ENCODE peak calls at places on chromosomes 11 and 22, in nine cellular contexts. R, B, O, V, Z, X, L, A and P are unnamed samples.

GRCh38 chr11:15886866-15887265 is 469.5 kb downstream of the SOX6 start:
- DNase-seq in R (no peak), B (no peak), O (no peak), V (no peak), Z (no peak), X (no peak), L (no peak), A (no peak), P (no peak)

GRCh38 chr11:86119062-86119461 is 50.2 kb upstream of the PICALM start:
- DNase-seq in R (no peak), B (no peak), O (no peak), V (no peak), Z (no peak), X (no peak), L (no peak), A (no peak), P (no peak)

GRCh38 chr11:8387141-8387540 is 123.5 kb upstream of the LMO1 start:
- DNase-seq in R (no peak), B (no peak), O (no peak), V (no peak), Z (no peak), X (no peak), L (no peak), A (no peak), P (no peak)

GRCh38 chr11:35272391-35272821 is 133.4 kb downstream of the CD44 start:
- DNase-seq in R (no peak), B (no peak), O (no peak), V (no peak), Z (no peak), X (no peak), L (no peak), A (no peak), P (no peak)

GRCh38 chr11:131684111-131685060 is 314.0 kb downstream of the NTM start:
- DNase-seq in R (peak; percentile 47), B (no peak), O (no peak), V (no peak), Z (no peak), X (no peak), L (no peak), A (peak; percentile 32), P (no peak)

GRCh38 chr11:83521647-83522596 is 235.8 kb upstream of the CCDC90B start:
- DNase-seq in R (no peak), B (no peak), O (peak; percentile 46), V (no peak), Z (no peak), X (no peak), L (peak; percentile 65), A (peak; percentile 22), P (peak; percentile 34)

GRCh38 chr11:120392791-120393190 is 56.6 kb downstream of the ARHGEF12 start:
- DNase-seq in R (no peak), B (no peak), O (peak; percentile 24), V (no peak), Z (no peak), X (no peak), L (no peak), A (no peak), P (no peak)

GRCh38 chr11:84865257-84865656 is 761.9 kb downstream of the DLG2 start:
- DNase-seq in R (no peak), B (no peak), O (peak; percentile 31), V (no peak), Z (no peak), X (no peak), L (no peak), A (no peak), P (no peak)

GRCh38 chr11:102924851-102925380 is 30.6 kb downstream of the MMP13 start:
- DNase-seq in R (no peak), B (no peak), O (no peak), V (no peak), Z (no peak), X (no peak), L (no peak), A (no peak), P (no peak)

GRCh38 chr11:125020342-125020741 is 42.8 kb upstream of the SLC37A2 start:
- DNase-seq in R (no peak), B (no peak), O (no peak), V (no peak), Z (no peak), X (no peak), L (no peak), A (no peak), P (no peak)

GRCh38 chr11:24963879-24964278 is 467.0 kb downstream of the LUZP2 start:
- DNase-seq in R (no peak), B (no peak), O (no peak), V (no peak), Z (no peak), X (no peak), L (peak; percentile 19), A (no peak), P (peak; percentile 9)

GRCh38 chr11:36362902-36363301 is 66.8 kb downstream of the PRR5L start:
- DNase-seq in R (no peak), B (no peak), O (peak; percentile 61), V (no peak), Z (no peak), X (no peak), L (no peak), A (no peak), P (peak; percentile 35)
- H3K27ac ChIP-seq in R (no peak overlapping the region), B (no peak overlapping the region), O (peak overlapping the region; percentile 75), V (no peak overlapping the region), Z (no peak overlapping the region), X (no peak overlapping the region), L (no peak overlapping the region), A (no peak overlapping the region), P (peak overlapping the region; percentile 13)

DNA sequence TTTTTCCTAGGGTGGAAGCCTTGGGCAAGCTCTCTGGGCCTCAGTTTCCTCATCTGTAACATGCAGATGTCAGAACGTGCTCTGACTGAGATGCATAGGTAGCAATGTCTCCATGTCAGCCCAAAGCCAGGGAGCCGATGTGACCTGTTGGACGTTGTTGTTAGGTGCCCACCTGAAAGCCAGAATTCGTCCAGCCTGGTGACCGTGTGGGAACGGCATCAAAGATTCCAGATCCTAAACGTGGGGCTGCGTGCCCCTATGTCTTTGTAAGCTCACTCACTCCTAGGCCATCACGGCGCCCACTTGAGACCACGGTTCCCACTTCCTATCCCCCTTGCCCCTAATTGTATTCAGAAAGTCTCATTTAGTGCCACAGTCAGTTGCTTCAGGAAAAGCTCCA is 48.2 kb downstream of the FBLN1 start:
- DNase-seq in R (no peak), B (no peak), O (no peak), V (no peak), Z (no peak), X (no peak), L (no peak), A (no peak), P (no peak)
- H3K4me1 ChIP-seq in R (peaks cover 65% of the 10 kb centered on the region), B (no peaks in the 10 kb centered on the region), O (peaks cover 45% of the 10 kb centered on the region), V (peaks cover 16% of the 10 kb centered on the region), Z (no peaks in the 10 kb centered on the region), X (peaks cover 28% of the 10 kb centered on the region), L (no peaks in the 10 kb centered on the region), A (peaks cover 8% of the 10 kb centered on the region), P (peaks cover 17% of the 10 kb centered on the region)

DNA sequence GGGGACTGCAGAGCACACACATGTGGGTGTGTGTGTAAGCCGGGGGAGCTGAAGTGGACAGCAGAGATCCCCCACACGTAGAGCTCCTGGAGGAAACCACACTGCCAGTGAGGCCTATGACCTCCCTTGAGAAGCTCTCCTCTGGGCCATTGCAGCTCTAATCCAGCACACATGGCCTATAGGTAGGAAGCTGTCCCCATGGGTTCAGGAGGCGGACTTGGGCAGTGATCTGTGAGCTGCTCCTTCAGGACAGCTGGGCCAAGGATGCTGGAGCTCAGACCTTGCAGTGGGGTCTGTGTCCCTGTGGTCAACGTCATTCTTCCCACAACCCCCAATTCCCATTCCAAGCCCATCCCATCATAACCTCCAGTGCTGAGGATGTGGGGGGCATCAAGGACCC is 29.8 kb downstream of the IGLL5 start:
- DNase-seq in R (no peak), B (no peak), O (no peak), V (no peak), Z (no peak), X (no peak), L (no peak), A (no peak), P (no peak)
- H3K27me3 ChIP-seq in R (no peaks in the 10 kb centered on the region), B (no peaks in the 10 kb centered on the region), O (no peaks in the 10 kb centered on the region), V (no peaks in the 10 kb centered on the region), Z (no peaks in the 10 kb centered on the region), X (peaks cover 9% of the 10 kb centered on the region), L (no peaks in the 10 kb centered on the region), A (no peaks in the 10 kb centered on the region), P (no peaks in the 10 kb centered on the region)

GRCh38 chr11:19868871-19869270 is 156.2 kb downstream of the NAV2 start:
- DNase-seq in R (no peak), B (no peak), O (no peak), V (no peak), Z (no peak), X (no peak), L (no peak), A (no peak), P (peak; percentile 65)
- H3K27ac ChIP-seq in R (no peak overlapping the region), B (no peak overlapping the region), O (peak overlapping the region; percentile 69), V (no peak overlapping the region), Z (no peak overlapping the region), X (no peak overlapping the region), L (no peak overlapping the region), A (peak overlapping the region; percentile 48), P (peak overlapping the region; percentile 62)

GRCh38 chr22:28798810-28799124 is 1.6 kb downstream of the XBP1 start:
- DNase-seq in R (no peak), B (no peak), O (no peak), V (no peak), Z (no peak), X (no peak), L (no peak), A (no peak), P (no peak)
- H3K4me1 ChIP-seq in R (peaks cover 60% of the 10 kb centered on the region), B (no peaks in the 10 kb centered on the region), O (peaks cover 30% of the 10 kb centered on the region), V (peaks cover 50% of the 10 kb centered on the region), Z (peaks cover 68% of the 10 kb centered on the region), X (peaks cover 56% of the 10 kb centered on the region), L (peaks cover 17% of the 10 kb centered on the region), A (no peaks in the 10 kb centered on the region), P (no peaks in the 10 kb centered on the region)

DNA sequence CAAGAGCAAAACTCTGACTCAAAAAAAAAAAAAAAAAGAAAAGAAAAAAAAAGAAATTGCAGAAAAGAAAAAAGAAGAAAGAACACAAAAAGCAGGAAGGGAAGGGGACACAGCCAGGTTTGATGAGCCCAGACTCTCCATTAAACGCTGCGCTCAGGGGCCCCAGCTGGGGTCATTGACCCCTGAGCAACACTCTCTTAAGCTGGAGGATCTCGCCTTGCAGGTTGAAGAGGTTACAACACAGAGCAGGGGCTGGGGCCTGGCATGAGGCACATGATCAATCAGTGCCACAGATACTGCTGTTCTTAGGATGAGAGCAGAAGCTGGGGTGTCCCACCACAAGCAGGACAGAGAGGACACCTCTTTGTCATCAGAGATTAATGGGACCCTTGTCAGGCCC is 7.8 kb downstream of the FGF3 start:
- DNase-seq in R (no peak), B (no peak), O (no peak), V (no peak), Z (no peak), X (no peak), L (no peak), A (peak; percentile 9), P (no peak)
- H3K27me3 ChIP-seq in R (no peaks in the 10 kb centered on the region), B (peaks cover 9% of the 10 kb centered on the region), O (peaks cover 28% of the 10 kb centered on the region), V (no peaks in the 10 kb centered on the region), Z (no peaks in the 10 kb centered on the region), X (peaks cover 20% of the 10 kb centered on the region), L (peaks cover 22% of the 10 kb centered on the region), A (no peaks in the 10 kb centered on the region), P (no peaks in the 10 kb centered on the region)